ENCODE peak calls at places on chromosome 20, in five cellular contexts. One of them, this sample, is unnamed.

GRCh38 chr20:4130404-4131189 is 115.2 kb upstream of the RNF24 start:
- DNase-seq in endodermal cell: no peak
- DNase-seq in upper lobe of right lung: no peak
- DNase-seq in NCI-H510A treated with DMSO at 0.1 percent for 48 hours: no peak
- DNase-seq in effector memory CD4-positive, alpha-beta T cell: no peak
- DNase-seq in this sample: no peak

GRCh38 chr20:40860487-40860902 is 168.1 kb upstream of the TOP1 start:
- DNase-seq in endodermal cell: no peak
- DNase-seq in upper lobe of right lung: no peak
- DNase-seq in effector memory CD4-positive, alpha-beta T cell: no peak
- DNase-seq in NCI-H510A treated with DMSO at 0.1 percent for 48 hours: no peak
- DNase-seq in this sample: peak

GRCh38 chr20:20167704-20168103 is 115.4 kb downstream of the CFAP61 start:
- DNase-seq in effector memory CD4-positive, alpha-beta T cell: no peak
- DNase-seq in endodermal cell: no peak
- DNase-seq in upper lobe of right lung: no peak
- DNase-seq in NCI-H510A treated with DMSO at 0.1 percent for 48 hours: no peak
- DNase-seq in this sample: no peak

GRCh38 chr20:56616704-56617103 is 12.4 kb upstream of the TFAP2C start:
- DNase-seq in endodermal cell: no peak
- DNase-seq in NCI-H510A treated with DMSO at 0.1 percent for 48 hours: no peak
- DNase-seq in upper lobe of right lung: peak
- DNase-seq in effector memory CD4-positive, alpha-beta T cell: no peak
- DNase-seq in this sample: no peak

GRCh38 chr20:57657537-57658446 is 37.6 kb upstream of the ZBP1 start:
- DNase-seq in effector memory CD4-positive, alpha-beta T cell: no peak
- DNase-seq in upper lobe of right lung: peak
- DNase-seq in endodermal cell: peak
- DNase-seq in NCI-H510A treated with DMSO at 0.1 percent for 48 hours: no peak
- DNase-seq in this sample: no peak

GRCh38 chr20:3808141-3808479 is 12.0 kb downstream of the CDC25B start:
- DNase-seq in NCI-H510A treated with DMSO at 0.1 percent for 48 hours: peak
- DNase-seq in upper lobe of right lung: peak
- DNase-seq in endodermal cell: no peak
- DNase-seq in effector memory CD4-positive, alpha-beta T cell: no peak
- DNase-seq in this sample: peak

GRCh38 chr20:60009318-60009717 is 51.1 kb downstream of the CDH26 start:
- DNase-seq in upper lobe of right lung: peak
- DNase-seq in NCI-H510A treated with DMSO at 0.1 percent for 48 hours: no peak
- DNase-seq in endodermal cell: peak
- DNase-seq in effector memory CD4-positive, alpha-beta T cell: no peak
- DNase-seq in this sample: no peak

GRCh38 chr20:46638367-46639274 is 12.6 kb downstream of the SLC13A3 start:
- DNase-seq in NCI-H510A treated with DMSO at 0.1 percent for 48 hours: no peak
- DNase-seq in effector memory CD4-positive, alpha-beta T cell: no peak
- DNase-seq in endodermal cell: no peak
- DNase-seq in upper lobe of right lung: no peak
- DNase-seq in this sample: no peak

GRCh38 chr20:44038681-44039123 is 124.0 kb downstream of the TOX2 start:
- DNase-seq in upper lobe of right lung: peak
- DNase-seq in effector memory CD4-positive, alpha-beta T cell: no peak
- DNase-seq in NCI-H510A treated with DMSO at 0.1 percent for 48 hours: peak
- DNase-seq in endodermal cell: no peak
- DNase-seq in this sample: no peak

GRCh38 chr20:63957690-63958441 is 1.6 kb upstream of the UCKL1 start:
- DNase-seq in effector memory CD4-positive, alpha-beta T cell: no peak
- DNase-seq in upper lobe of right lung: no peak
- DNase-seq in NCI-H510A treated with DMSO at 0.1 percent for 48 hours: peak
- DNase-seq in endodermal cell: peak
- DNase-seq in this sample: no peak

GRCh38 chr20:11880694-11881093 is 37.0 kb upstream of the BTBD3 start:
- DNase-seq in NCI-H510A treated with DMSO at 0.1 percent for 48 hours: no peak
- DNase-seq in effector memory CD4-positive, alpha-beta T cell: no peak
- DNase-seq in endodermal cell: no peak
- DNase-seq in upper lobe of right lung: no peak
- DNase-seq in this sample: no peak

GRCh38 chr20:8481636-8482035 is 349.6 kb downstream of the PLCB1 start:
- DNase-seq in endodermal cell: no peak
- DNase-seq in effector memory CD4-positive, alpha-beta T cell: no peak
- DNase-seq in upper lobe of right lung: no peak
- DNase-seq in NCI-H510A treated with DMSO at 0.1 percent for 48 hours: no peak
- DNase-seq in this sample: no peak

GRCh38 chr20:22425344-22426295 is 158.8 kb downstream of the FOXA2 start:
- DNase-seq in effector memory CD4-positive, alpha-beta T cell: no peak
- DNase-seq in endodermal cell: no peak
- DNase-seq in NCI-H510A treated with DMSO at 0.1 percent for 48 hours: no peak
- DNase-seq in upper lobe of right lung: no peak
- DNase-seq in this sample: no peak

GRCh38 chr20:2521369-2522305 is 12.9 kb upstream of the ZNF343 start:
- DNase-seq in endodermal cell: peak
- DNase-seq in NCI-H510A treated with DMSO at 0.1 percent for 48 hours: peak
- DNase-seq in effector memory CD4-positive, alpha-beta T cell: no peak
- DNase-seq in upper lobe of right lung: no peak
- DNase-seq in this sample: peak